ENCODE peak calls at places on chromosome 9, in eight cellular contexts. T, F, D, Y, B, H, Z and C are unnamed samples.

GRCh38 chr9:32899181-32899580 is 102.2 kb downstream of the APTX start:
- DNase-seq in Z (no peak), F (no peak), H (peak; percentile 61), D (no peak), Y (no peak), T (no peak), B (no peak), C (no peak)

GRCh38 chr9:123399803-123400378 is 43.9 kb downstream of the CRB2 start:
- DNase-seq in Y (no peak), Z (peak; percentile 9), H (peak; percentile 20), F (no peak), D (no peak), B (no peak), T (no peak), C (no peak)

GRCh38 chr9:14198544-14199510 is 115.1 kb downstream of the NFIB start:
- DNase-seq in Z (no peak), D (no peak), F (no peak), Y (no peak), H (peak; percentile 63), B (peak; percentile 60), T (no peak), C (no peak)

GRCh38 chr9:136405481-136405880 is 4.9 kb downstream of the ENTR1 start:
- DNase-seq in T (no peak), Y (no peak), B (no peak), F (no peak), H (no peak), Z (no peak), D (no peak), C (no peak)

GRCh38 chr9:114364123-114364522 is 23.7 kb downstream of the AKNA start:
- DNase-seq in T (peak; percentile 98), B (no peak), Y (peak; percentile 32), H (peak; percentile 89), D (peak; percentile 41), F (no peak), Z (no peak), C (no peak)

GRCh38 chr9:105403552-105404246 is 44.1 kb upstream of the FSD1L start:
- DNase-seq in Y (no peak), B (no peak), Z (no peak), H (no peak), F (no peak), T (no peak), D (no peak), C (no peak)

GRCh38 chr9:14661421-14662059 is 31.7 kb downstream of the ZDHHC21 start:
- DNase-seq in F (no peak), Z (no peak), T (no peak), B (no peak), Y (peak; percentile 3), D (no peak), H (peak; percentile 58), C (no peak)

GRCh38 chr9:135479469-135480052 is at the start of gene PPP1R26:
- DNase-seq in D (no peak), Z (no peak), Y (peak; percentile 37), T (no peak), B (no peak), F (no peak), H (peak; percentile 24), C (no peak)

GRCh38 chr9:69504058-69504457 is 168.1 kb downstream of the APBA1 start:
- DNase-seq in H (no peak), Y (no peak), T (no peak), F (no peak), B (no peak), D (no peak), Z (no peak), C (no peak)

GRCh38 chr9:4887556-4887955 is 94.8 kb downstream of the RCL1 start:
- DNase-seq in D (no peak), B (peak; percentile 33), T (peak; percentile 26), Z (no peak), F (peak; percentile 79), Y (no peak), H (peak; percentile 57), C (no peak)

GRCh38 chr9:101158361-101158760 is 129.8 kb downstream of the PLPPR1 start:
- DNase-seq in T (no peak), D (no peak), Z (no peak), Y (no peak), B (no peak), F (no peak), H (no peak), C (no peak)

GRCh38 chr9:134065720-134066419 is 2.0 kb downstream of the BRD3 start:
- DNase-seq in H (peak; percentile 84), D (peak; percentile 76), Z (peak; percentile 49), B (peak; percentile 30), T (no peak), Y (peak; percentile 35), F (no peak), C (no peak)

GRCh38 chr9:108476574-108476973 is 379.2 kb downstream of the ACTL7B start:
- DNase-seq in H (peak; percentile 69), B (no peak), D (no peak), F (no peak), Y (no peak), Z (no peak), T (no peak), C (no peak)

GRCh38 chr9:29213374-29214161 is 1640.3 kb upstream of the C9orf72 start:
- DNase-seq in T (no peak), Z (no peak), B (no peak), H (no peak), Y (no peak), D (no peak), F (no peak), C (no peak)

GRCh38 chr9:6869081-6869948 is 111.5 kb downstream of the KDM4C start:
- DNase-seq in Z (no peak), H (no peak), F (no peak), T (no peak), D (no peak), B (no peak), Y (no peak), C (no peak)

GRCh38 chr9:107734231-107735014 is 244.9 kb upstream of the KLF4 start:
- DNase-seq in Y (no peak), F (no peak), H (peak; percentile 93), D (no peak), Z (no peak), T (no peak), B (peak; percentile 68), C (no peak)

GRCh38 chr9:98263482-98264357 is 8.3 kb upstream of the TBC1D2 start:
- DNase-seq in F (peak; percentile 86), H (peak; percentile 87), Z (peak; percentile 68), B (peak; percentile 77), T (peak; percentile 62), D (peak; percentile 82), Y (peak; percentile 78), C (no peak)